ENCODE peak calls at places on chromosomes 7 and 10, in seven cellular contexts. One of them, this sample, is unnamed. For H3K4me1, the result is how much of the 10 kb centered on the place peaks cover.

GRCh38 chr7:107210400-107210799 is 41.6 kb downstream of the HBP1 start:
- DNase-seq in kidney: no peak
- DNase-seq in aorta: no peak
- DNase-seq in hepatocyte: no peak
- DNase-seq in CD8-positive, alpha-beta T cell: no peak
- DNase-seq in lower lobe of right lung: no peak
- DNase-seq in ovary: no peak
- DNase-seq in this sample: no peak

GRCh38 chr7:140039071-140039470 is 23.7 kb downstream of the PARP12 start:
- DNase-seq in kidney: no peak
- DNase-seq in aorta: no peak
- DNase-seq in hepatocyte: no peak
- DNase-seq in CD8-positive, alpha-beta T cell: no peak
- DNase-seq in lower lobe of right lung: no peak
- DNase-seq in ovary: no peak
- DNase-seq in this sample: no peak

GRCh38 chr10:75024971-75025523 is 86.4 kb upstream of the SAMD8 start:
- DNase-seq in kidney: no peak
- DNase-seq in aorta: no peak
- DNase-seq in hepatocyte: no peak
- DNase-seq in CD8-positive, alpha-beta T cell: no peak
- DNase-seq in lower lobe of right lung: no peak
- DNase-seq in ovary: no peak
- DNase-seq in this sample: no peak

GRCh38 chr7:133794490-133794889 is 332.6 kb upstream of the LRGUK start:
- DNase-seq in kidney: no peak
- DNase-seq in aorta: no peak
- DNase-seq in hepatocyte: no peak
- DNase-seq in CD8-positive, alpha-beta T cell: no peak
- DNase-seq in lower lobe of right lung: no peak
- DNase-seq in ovary: no peak
- DNase-seq in this sample: no peak

GRCh38 chr7:23205861-23206510 is 24.1 kb downstream of the NUP42 start:
- DNase-seq in kidney: peak
- DNase-seq in aorta: no peak
- DNase-seq in hepatocyte: no peak
- DNase-seq in CD8-positive, alpha-beta T cell: no peak
- DNase-seq in lower lobe of right lung: peak
- DNase-seq in ovary: peak
- DNase-seq in this sample: no peak

GRCh38 chr10:27433976-27434375 is 70.1 kb upstream of the RAB18 start:
- DNase-seq in kidney: no peak
- DNase-seq in aorta: no peak
- DNase-seq in hepatocyte: no peak
- DNase-seq in CD8-positive, alpha-beta T cell: no peak
- DNase-seq in lower lobe of right lung: no peak
- DNase-seq in ovary: no peak
- DNase-seq in this sample: no peak

GRCh38 chr7:8295638-8296361 is 33.8 kb upstream of the ICA1 start:
- DNase-seq in kidney: no peak
- DNase-seq in aorta: no peak
- DNase-seq in hepatocyte: peak
- DNase-seq in CD8-positive, alpha-beta T cell: no peak
- DNase-seq in lower lobe of right lung: no peak
- DNase-seq in ovary: no peak
- DNase-seq in this sample: peak

GRCh38 chr7:24313777-24314176 is 29.8 kb downstream of the NPY start:
- DNase-seq in kidney: no peak
- DNase-seq in aorta: no peak
- DNase-seq in hepatocyte: no peak
- DNase-seq in CD8-positive, alpha-beta T cell: no peak
- DNase-seq in lower lobe of right lung: no peak
- DNase-seq in ovary: no peak
- DNase-seq in this sample: no peak

GRCh38 chr7:137579913-137580640 is 236.5 kb upstream of the PTN start:
- DNase-seq in kidney: no peak
- DNase-seq in aorta: no peak
- DNase-seq in hepatocyte: no peak
- DNase-seq in CD8-positive, alpha-beta T cell: no peak
- DNase-seq in lower lobe of right lung: no peak
- DNase-seq in ovary: no peak
- DNase-seq in this sample: no peak

GRCh38 chr10:4431114-4431862 is 394.7 kb upstream of the AKR1E2 start:
- DNase-seq in kidney: no peak
- DNase-seq in aorta: no peak
- DNase-seq in hepatocyte: no peak
- DNase-seq in CD8-positive, alpha-beta T cell: no peak
- DNase-seq in lower lobe of right lung: no peak
- DNase-seq in ovary: no peak
- DNase-seq in this sample: no peak

GRCh38 chr7:129298268-129298893 is 73.6 kb downstream of the AHCYL2 start:
- DNase-seq in kidney: no peak
- DNase-seq in aorta: no peak
- DNase-seq in hepatocyte: peak
- DNase-seq in CD8-positive, alpha-beta T cell: no peak
- DNase-seq in lower lobe of right lung: peak
- DNase-seq in ovary: peak
- DNase-seq in this sample: peak

GRCh38 chr10:23106508-23106907 is 11.1 kb downstream of the MSRB2 start:
- DNase-seq in kidney: no peak
- DNase-seq in aorta: no peak
- DNase-seq in hepatocyte: no peak
- DNase-seq in CD8-positive, alpha-beta T cell: no peak
- DNase-seq in lower lobe of right lung: no peak
- DNase-seq in ovary: no peak
- DNase-seq in this sample: no peak

GRCh38 chr10:31581741-31582323 is 262.8 kb downstream of the ZEB1 start:
- DNase-seq in kidney: no peak
- DNase-seq in aorta: no peak
- DNase-seq in hepatocyte: no peak
- DNase-seq in CD8-positive, alpha-beta T cell: no peak
- DNase-seq in lower lobe of right lung: no peak
- DNase-seq in ovary: no peak
- DNase-seq in this sample: no peak

GRCh38 chr7:16587785-16588184 is 57.8 kb downstream of the ANKMY2 start:
- DNase-seq in kidney: no peak
- DNase-seq in aorta: no peak
- DNase-seq in hepatocyte: no peak
- DNase-seq in CD8-positive, alpha-beta T cell: no peak
- DNase-seq in lower lobe of right lung: no peak
- DNase-seq in ovary: no peak
- DNase-seq in this sample: peak

GRCh38 chr10:48684792-48685651 is at the start of gene WDFY4:
- DNase-seq in kidney: no peak
- DNase-seq in aorta: no peak
- DNase-seq in hepatocyte: no peak
- DNase-seq in CD8-positive, alpha-beta T cell: no peak
- DNase-seq in lower lobe of right lung: peak
- DNase-seq in ovary: no peak
- DNase-seq in this sample: no peak

GRCh38 chr10:15378569-15378968 is 7.5 kb upstream of the FAM171A1 start:
- DNase-seq in kidney: no peak
- DNase-seq in aorta: no peak
- DNase-seq in hepatocyte: no peak
- DNase-seq in CD8-positive, alpha-beta T cell: no peak
- DNase-seq in lower lobe of right lung: no peak
- DNase-seq in ovary: no peak
- DNase-seq in this sample: no peak

GRCh38 chr10:32952541-32953276 is 5.3 kb downstream of the ITGB1 start:
- DNase-seq in kidney: no peak
- DNase-seq in aorta: no peak
- DNase-seq in hepatocyte: no peak
- DNase-seq in CD8-positive, alpha-beta T cell: no peak
- DNase-seq in lower lobe of right lung: no peak
- DNase-seq in ovary: no peak
- DNase-seq in this sample: no peak

GRCh38 chr10:11893749-11894278 is 70.7 kb downstream of the PROSER2 start:
- DNase-seq in kidney: no peak
- DNase-seq in aorta: no peak
- DNase-seq in hepatocyte: no peak
- DNase-seq in CD8-positive, alpha-beta T cell: no peak
- DNase-seq in lower lobe of right lung: no peak
- DNase-seq in ovary: no peak
- DNase-seq in this sample: no peak

GRCh38 chr7:19284596-19285300 is 139.5 kb upstream of the FERD3L start:
- DNase-seq in kidney: no peak
- DNase-seq in aorta: no peak
- DNase-seq in hepatocyte: no peak
- DNase-seq in CD8-positive, alpha-beta T cell: no peak
- DNase-seq in lower lobe of right lung: no peak
- DNase-seq in ovary: no peak
- DNase-seq in this sample: no peak

GRCh38 chr7:106346678-106347217 is 62.0 kb upstream of the NAMPT start:
- DNase-seq in kidney: no peak
- DNase-seq in aorta: no peak
- DNase-seq in hepatocyte: no peak
- DNase-seq in CD8-positive, alpha-beta T cell: no peak
- DNase-seq in lower lobe of right lung: no peak
- DNase-seq in ovary: no peak
- DNase-seq in this sample: no peak

GRCh38 chr10:63437334-63437949 is 28.3 kb downstream of the JMJD1C start:
- DNase-seq in kidney: no peak
- DNase-seq in aorta: no peak
- DNase-seq in hepatocyte: peak
- DNase-seq in CD8-positive, alpha-beta T cell: no peak
- DNase-seq in lower lobe of right lung: no peak
- DNase-seq in ovary: no peak
- DNase-seq in this sample: no peak

DNA sequence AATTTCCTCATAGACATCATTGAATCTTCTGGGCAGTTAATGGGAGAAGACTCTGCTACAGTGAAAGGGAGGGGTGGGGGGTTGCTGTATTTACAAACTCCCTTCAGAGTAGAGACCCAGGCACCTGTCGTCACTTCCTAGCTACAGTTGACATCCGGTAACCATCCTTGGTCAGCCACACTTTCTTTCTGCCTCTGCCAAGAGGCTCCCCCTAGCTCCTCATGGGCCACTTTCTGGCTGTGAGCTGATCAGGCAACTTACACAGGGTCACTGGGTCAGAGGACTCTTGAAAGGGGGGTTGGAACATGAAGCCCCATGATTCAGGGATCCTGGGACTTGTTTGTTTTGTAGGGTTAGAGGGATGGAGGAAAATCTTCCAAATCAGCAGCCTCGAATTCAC is 1.2 kb downstream of the TECPR1 start:
- DNase-seq in kidney: no peak
- DNase-seq in aorta: no peak
- DNase-seq in hepatocyte: no peak
- DNase-seq in CD8-positive, alpha-beta T cell: no peak
- DNase-seq in lower lobe of right lung: no peak
- DNase-seq in ovary: no peak
- DNase-seq in this sample: no peak
- H3K4me3 ChIP-seq in kidney: peak
- H3K4me3 ChIP-seq in aorta: no peak
- H3K4me3 ChIP-seq in hepatocyte: peak
- H3K4me3 ChIP-seq in CD8-positive, alpha-beta T cell: peak
- H3K4me3 ChIP-seq in lower lobe of right lung: peak
- H3K4me3 ChIP-seq in ovary: no peak
- H3K4me3 ChIP-seq in this sample: no peak

DNA sequence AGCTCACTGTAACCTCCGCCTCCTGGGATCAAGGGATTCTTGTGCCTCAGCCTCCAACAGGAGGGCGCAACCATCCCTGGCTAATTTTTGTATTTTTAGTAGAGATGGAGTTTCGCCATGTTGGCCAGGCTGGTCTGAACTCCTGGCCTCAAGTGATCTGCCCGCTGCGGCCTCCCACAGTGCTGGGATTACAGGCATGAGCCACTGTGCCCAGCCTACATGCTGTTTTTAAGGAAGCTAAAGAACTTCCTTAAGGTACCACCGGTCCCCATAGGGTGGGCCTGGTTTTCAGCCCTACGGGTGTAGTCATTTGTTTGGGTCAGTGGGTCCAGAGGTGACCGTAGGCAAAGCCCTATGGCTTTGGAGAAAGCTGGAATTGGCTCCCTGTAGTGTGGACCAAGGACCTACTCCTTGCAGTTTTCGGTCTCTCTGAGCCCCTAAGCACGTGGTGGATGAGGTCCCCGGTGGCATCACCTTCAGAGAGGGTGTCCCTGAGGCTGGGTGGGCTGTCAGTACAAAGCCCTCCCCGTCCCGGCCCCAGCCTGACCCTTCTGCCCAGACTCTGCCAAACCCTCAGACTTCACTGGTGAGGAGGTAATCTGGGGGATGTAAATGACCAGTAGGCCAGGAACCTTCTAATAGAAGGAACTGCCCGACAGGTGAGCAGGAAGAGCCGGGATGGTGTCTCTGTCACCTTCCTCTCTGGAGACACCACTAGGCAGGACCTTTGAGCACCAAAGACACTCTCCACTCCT is 30.5 kb downstream of the ANXA11 start:
- DNase-seq in kidney: peak
- DNase-seq in aorta: peak
- DNase-seq in hepatocyte: no peak
- DNase-seq in CD8-positive, alpha-beta T cell: no peak
- DNase-seq in lower lobe of right lung: no peak
- DNase-seq in ovary: no peak
- DNase-seq in this sample: no peak
- H3K4me1 ChIP-seq in kidney: under half
- H3K4me1 ChIP-seq in aorta: under half
- H3K4me1 ChIP-seq in hepatocyte: under half
- H3K4me1 ChIP-seq in CD8-positive, alpha-beta T cell: under half
- H3K4me1 ChIP-seq in lower lobe of right lung: half or more
- H3K4me1 ChIP-seq in ovary: under half
- H3K4me1 ChIP-seq in this sample: under half

DNA sequence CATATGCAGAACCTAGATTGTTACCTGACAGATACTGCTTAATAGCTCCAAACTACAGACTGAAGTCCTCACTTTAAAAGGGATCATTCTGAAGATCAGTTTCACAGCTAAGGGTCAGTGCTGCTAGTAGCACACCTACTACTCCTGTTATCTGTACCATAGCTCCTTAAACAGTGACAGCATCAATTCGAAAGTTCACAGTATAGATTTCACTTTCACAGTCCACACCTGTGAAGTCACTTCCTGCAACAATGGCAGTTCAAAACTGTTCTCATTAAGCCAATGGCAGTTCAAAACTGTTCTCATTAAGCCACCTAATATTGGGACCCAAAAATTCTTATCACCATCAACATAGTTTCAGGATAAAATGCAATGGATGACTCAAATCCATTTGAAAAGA is 10.7 kb upstream of the FHIP2A start:
- DNase-seq in kidney: no peak
- DNase-seq in aorta: no peak
- DNase-seq in hepatocyte: no peak
- DNase-seq in CD8-positive, alpha-beta T cell: no peak
- DNase-seq in lower lobe of right lung: no peak
- DNase-seq in ovary: no peak
- DNase-seq in this sample: no peak
- H3K4me3 ChIP-seq in kidney: no peak
- H3K4me3 ChIP-seq in aorta: no peak
- H3K4me3 ChIP-seq in hepatocyte: no peak
- H3K4me3 ChIP-seq in CD8-positive, alpha-beta T cell: no peak
- H3K4me3 ChIP-seq in lower lobe of right lung: no peak
- H3K4me3 ChIP-seq in ovary: no peak
- H3K4me3 ChIP-seq in this sample: no peak

DNA sequence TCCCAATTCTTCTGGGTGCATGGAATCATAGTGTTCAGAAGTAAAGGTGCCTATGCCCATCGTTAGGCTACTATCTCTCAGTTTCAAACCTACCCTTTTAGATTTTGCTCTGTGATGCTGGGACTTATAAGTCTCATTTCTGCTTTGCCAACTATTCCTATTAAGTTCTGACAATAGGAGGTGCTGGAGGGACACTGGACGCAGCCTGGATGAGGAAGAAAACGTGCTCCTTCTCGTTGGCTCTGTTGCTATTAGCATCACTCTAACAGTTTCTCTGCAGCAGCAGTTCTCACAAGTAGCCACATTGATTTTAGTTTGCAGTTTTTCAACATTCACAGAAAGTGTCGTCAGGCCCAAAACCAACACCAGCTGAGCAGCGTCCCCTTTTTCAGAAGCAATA is 72.4 kb downstream of the ABCC2 start:
- DNase-seq in kidney: no peak
- DNase-seq in aorta: no peak
- DNase-seq in hepatocyte: peak
- DNase-seq in CD8-positive, alpha-beta T cell: no peak
- DNase-seq in lower lobe of right lung: no peak
- DNase-seq in ovary: peak
- DNase-seq in this sample: no peak
- H3K4me1 ChIP-seq in kidney: under half
- H3K4me1 ChIP-seq in aorta: under half
- H3K4me1 ChIP-seq in hepatocyte: under half
- H3K4me1 ChIP-seq in CD8-positive, alpha-beta T cell: under half
- H3K4me1 ChIP-seq in lower lobe of right lung: under half
- H3K4me1 ChIP-seq in ovary: under half
- H3K4me1 ChIP-seq in this sample: under half